ENCODE peak calls at places on chromosomes 3 and 15, in five cellular contexts. P is HTR-8/SVneo; S is GM03348; K is activated CD4-positive, CD25-positive, alpha-beta regulatory T cell; X is endothelial cell of umbilical vein. U is an unnamed sample.

GRCh38 chr3:65960087-65960486 is 78.6 kb downstream of the MAGI1 start:
- DNase-seq in P (no peak), S (no peak), K (no peak), X (no peak), U (no peak)

GRCh38 chr3:37768107-37768809 is 93.4 kb upstream of the CTDSPL start:
- DNase-seq in P (no peak), S (no peak), K (no peak), X (peak; percentile 89), U (no peak)

GRCh38 chr3:82030932-82031331 is 269.5 kb upstream of the GBE1 start:
- DNase-seq in P (no peak), S (no peak), K (no peak), X (no peak), U (no peak)

GRCh38 chr3:170437151-170437550 is 18.5 kb downstream of the CLDN11 start:
- DNase-seq in P (no peak), S (no peak), K (no peak), X (no peak), U (no peak)

GRCh38 chr3:195467641-195468390 is 25.0 kb upstream of the ACAP2 start:
- DNase-seq in P (no peak), S (peak; percentile 40), K (no peak), X (no peak), U (no peak)

GRCh38 chr3:173957646-173958045 is 560.1 kb downstream of the NLGN1 start:
- DNase-seq in P (no peak), S (no peak), K (no peak), X (no peak), U (no peak)

GRCh38 chr3:143158549-143158988 is 39.0 kb downstream of the CHST2 start:
- DNase-seq in P (no peak), S (peak; percentile 35), K (no peak), X (no peak), U (peak; percentile 87)

GRCh38 chr3:89358281-89358680 is 250.9 kb downstream of the EPHA3 start:
- DNase-seq in P (no peak), S (no peak), K (no peak), X (no peak), U (no peak)

GRCh38 chr3:39177708-39178332 is 14.6 kb downstream of the XIRP1 start:
- DNase-seq in P (peak; percentile 78), S (peak; percentile 94), K (no peak), X (peak; percentile 95), U (peak; percentile 77)

GRCh38 chr15:49990835-49991540 is 128.0 kb downstream of the ATP8B4 start:
- DNase-seq in P (no peak), S (peak; percentile 24), K (no peak), X (no peak), U (no peak)

GRCh38 chr3:45929042-45929679 is 14.1 kb upstream of the CXCR6 start:
- DNase-seq in P (peak; percentile 55), S (peak; percentile 82), K (peak; percentile 31), X (peak; percentile 12), U (peak; percentile 75)

GRCh38 chr3:192812736-192813383 is 85.5 kb upstream of the FGF12 start:
- DNase-seq in P (no peak), S (peak; percentile 49), K (no peak), X (peak; percentile 79), U (peak; percentile 44)

GRCh38 chr3:66825421-66825820 is 172.7 kb upstream of the KBTBD8 start:
- DNase-seq in P (no peak), S (no peak), K (no peak), X (no peak), U (no peak)

GRCh38 chr3:14774431-14774830 is 44.3 kb upstream of the FGD5 start:
- DNase-seq in P (no peak), S (no peak), K (no peak), X (no peak), U (no peak)

GRCh38 chr3:8560608-8561007 is 59.0 kb downstream of the LMCD1 start:
- DNase-seq in P (no peak), S (peak; percentile 69), K (no peak), X (no peak), U (no peak)

GRCh38 chr3:180564676-180565075 is 37.3 kb upstream of the TTC14 start:
- DNase-seq in P (no peak), S (no peak), K (no peak), X (no peak), U (no peak)

GRCh38 chr3:99984139-99984538 is 130.2 kb downstream of the FILIP1L start:
- DNase-seq in P (no peak), S (peak; percentile 24), K (no peak), X (no peak), U (no peak)

GRCh38 chr3:130601662-130602061 is 84.7 kb downstream of the COL6A6 start:
- DNase-seq in P (no peak), S (no peak), K (no peak), X (no peak), U (no peak)

GRCh38 chr3:99242271-99242670 is 340.8 kb upstream of the DCBLD2 start:
- DNase-seq in P (no peak), S (peak; percentile 18), K (no peak), X (no peak), U (no peak)

GRCh38 chr15:39321977-39322376 is 258.9 kb upstream of the THBS1 start:
- DNase-seq in P (no peak), S (no peak), K (no peak), X (no peak), U (no peak)